ENCODE peak calls at places on chromosomes 3 and 15, in nine cellular contexts. D is sigmoid colon, C is upper lobe of left lung, F is stomach, M is HepG2, L is transverse colon, X is suprapubic skin, J is H1, A is GM12878. U is an unnamed sample.

GRCh38 chr3:24237971-24238767 is 256.5 kb downstream of the THRB start:
- DNase-seq in L (peak), A (peak), X (no peak), D (no peak), J (peak), F (no peak), C (no peak), M (peak), U (no peak)

GRCh38 chr15:94306700-94307650 is 75.6 kb downstream of the MCTP2 start:
- DNase-seq in J (no peak), A (peak), M (no peak), L (no peak), F (no peak), X (no peak), C (no peak), D (no peak), U (no peak)

GRCh38 chr15:100715571-100716455 is 113.4 kb downstream of the ASB7 start:
- DNase-seq in X (peak), M (peak), L (peak), J (no peak), C (no peak), F (no peak), A (no peak), D (peak), U (no peak)

GRCh38 chr3:14253022-14253761 is 74.6 kb downstream of the LSM3 start:
- DNase-seq in D (no peak), C (no peak), A (no peak), J (no peak), X (peak), L (peak), M (peak), F (no peak), U (no peak)

GRCh38 chr3:114827495-114827894 is 319.6 kb downstream of the ZBTB20 start:
- DNase-seq in J (peak), F (no peak), X (no peak), C (no peak), A (peak), L (no peak), M (peak), D (no peak), U (no peak)

GRCh38 chr3:50575372-50575771 is 6.0 kb downstream of the HEMK1 start:
- DNase-seq in D (no peak), F (no peak), J (no peak), L (no peak), X (no peak), M (no peak), A (no peak), C (no peak), U (no peak)

GRCh38 chr3:114902691-114903101 is 244.4 kb downstream of the ZBTB20 start:
- DNase-seq in L (no peak), D (no peak), M (peak), C (no peak), X (no peak), F (no peak), J (peak), A (no peak), U (no peak)

GRCh38 chr3:172515130-172515918 is 7.9 kb downstream of the TNFSF10 start:
- DNase-seq in C (no peak), J (no peak), A (no peak), L (no peak), M (no peak), F (no peak), D (no peak), X (no peak), U (no peak)

GRCh38 chr3:78604328-78604727 is 1163.5 kb downstream of the ROBO1 start:
- DNase-seq in X (no peak), A (no peak), J (no peak), C (no peak), L (no peak), M (no peak), D (no peak), F (no peak), U (no peak)

GRCh38 chr3:188272481-188273372 is 118.8 kb downstream of the LPP start:
- DNase-seq in C (no peak), F (no peak), A (no peak), D (no peak), M (peak), L (no peak), X (no peak), J (no peak), U (no peak)

GRCh38 chr3:77449459-77449858 is 409.6 kb downstream of the ROBO2 start:
- DNase-seq in A (no peak), L (no peak), C (no peak), D (no peak), J (no peak), F (no peak), X (no peak), M (no peak), U (no peak)

DNA sequence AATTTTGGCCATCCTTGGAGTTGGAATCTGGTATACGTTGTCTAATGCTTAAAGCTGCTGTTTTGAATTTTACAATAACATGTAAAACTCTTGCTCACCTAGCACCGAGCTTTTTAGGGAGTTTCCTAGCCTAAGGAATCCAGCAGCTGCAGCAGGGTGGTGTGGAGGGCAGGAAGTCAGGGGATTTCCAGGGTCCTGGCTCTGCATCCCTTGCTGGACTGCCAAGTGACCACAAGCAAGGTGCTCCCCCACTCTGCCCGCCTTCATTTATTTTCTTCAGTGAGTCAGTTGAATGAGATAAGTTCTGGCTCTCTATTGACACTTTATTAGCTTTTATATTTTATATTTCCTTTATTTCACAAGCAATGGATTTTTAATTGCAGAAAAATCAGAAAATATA is 113.7 kb downstream of the ATG7 start:
- DNase-seq in D (no peak), A (no peak), X (no peak), C (no peak), L (no peak), J (no peak), F (no peak), M (no peak), U (no peak)
- TF ChIP-seq POLR2AphosphoS5 in D (no peak), A (no peak), X (no peak), C (no peak), L (no peak), J (no peak), F (no peak), M (no peak), U (no peak)

GRCh38 chr3:196097373-196098154 is 15.7 kb upstream of the TFRC start:
- DNase-seq in M (no peak), D (no peak), X (no peak), F (no peak), L (no peak), A (no peak), J (no peak), C (no peak), U (no peak)

GRCh38 chr3:196098365-196098764 is 16.5 kb upstream of the TFRC start:
- DNase-seq in F (no peak), L (no peak), C (no peak), X (no peak), J (no peak), D (no peak), M (no peak), A (no peak), U (no peak)

GRCh38 chr3:196093271-196094111 is 11.6 kb upstream of the TFRC start:
- DNase-seq in X (peak), M (no peak), F (no peak), C (no peak), A (no peak), L (no peak), D (no peak), J (no peak), U (no peak)

DNA sequence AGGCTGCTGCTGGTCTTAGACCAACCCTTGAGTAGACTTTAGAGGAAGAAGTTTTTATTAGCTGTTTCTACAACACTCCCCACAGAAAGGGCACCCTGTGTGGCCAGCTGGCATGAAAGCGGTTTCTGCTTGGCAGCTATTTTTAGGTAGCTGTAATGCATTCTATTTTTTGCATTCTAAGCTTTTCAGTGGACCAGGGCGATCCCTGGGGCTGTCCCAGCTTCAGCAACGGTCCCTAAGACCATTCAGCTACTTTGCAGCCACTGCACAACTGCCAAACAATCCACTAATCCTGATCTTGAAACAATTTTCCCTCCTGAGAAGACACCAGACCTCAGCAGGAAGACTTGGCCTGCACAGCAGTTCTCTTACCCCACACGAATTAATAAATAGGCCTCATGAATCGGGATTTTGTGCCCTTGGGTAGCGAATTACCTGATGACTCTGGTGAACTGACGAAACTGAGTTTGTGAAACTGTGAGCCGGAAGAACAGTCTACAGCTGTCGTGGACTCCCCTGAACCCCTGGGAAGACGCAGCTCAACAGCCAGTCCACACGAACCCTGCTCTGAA is 14.6 kb upstream of the TFRC start:
- DNase-seq in L (peak), X (peak), C (no peak), A (peak), M (no peak), F (peak), D (peak), J (no peak), U (no peak)
- TF ChIP-seq POLR2A in L (no peak), X (no peak), C (peak), A (no peak), M (no peak), F (no peak), D (no peak), J (no peak), U (no peak)

GRCh38 chr3:71584216-71585061 is 911 bp upstream of the FOXP1 start:
- DNase-seq in D (peak), C (no peak), L (peak), F (peak), X (peak), J (no peak), M (peak), A (no peak), U (peak)
- TF ChIP-seq EP300 in D (no peak), C (no peak), L (no peak), F (no peak), X (no peak), J (no peak), M (no peak), A (no peak), U (no peak)

GRCh38 chr3:49006591-49007067 is 562 bp upstream of the WDR6 start:
- DNase-seq in M (no peak), L (peak), C (peak), D (peak), F (no peak), J (no peak), X (peak), A (no peak), U (no peak)

GRCh38 chr3:49005998-49006397 is 1.2 kb upstream of the WDR6 start:
- DNase-seq in X (no peak), A (no peak), L (no peak), M (no peak), D (peak), C (no peak), J (no peak), F (no peak), U (no peak)

GRCh38 chr3:49009391-49009790 is 2.2 kb downstream of the WDR6 start:
- DNase-seq in A (no peak), F (no peak), J (no peak), L (no peak), X (no peak), C (no peak), D (no peak), M (no peak), U (no peak)

GRCh38 chr3:49007068-49007770 is at the start of gene WDR6:
- DNase-seq in F (peak), A (peak), J (peak), L (peak), M (peak), X (peak), C (peak), D (peak), U (peak)

GRCh38 chr3:49007771-49008528 is 759 bp downstream of the WDR6 start:
- DNase-seq in M (peak), A (no peak), F (peak), X (peak), L (peak), C (peak), D (peak), J (peak), U (peak)
- TF ChIP-seq POLR2AphosphoS5 in M (no peak), A (peak), F (no peak), X (no peak), L (no peak), C (no peak), D (peak), J (peak), U (no peak)

GRCh38 chr15:84828433-84828908 is 11.3 kb downstream of the ALPK3 start:
- DNase-seq in J (no peak), L (no peak), C (no peak), A (no peak), F (no peak), D (peak), X (no peak), M (no peak), U (no peak)
- TF ChIP-seq POLR2A in J (no peak), L (no peak), C (no peak), A (no peak), F (no peak), D (no peak), X (no peak), M (no peak), U (no peak)

DNA sequence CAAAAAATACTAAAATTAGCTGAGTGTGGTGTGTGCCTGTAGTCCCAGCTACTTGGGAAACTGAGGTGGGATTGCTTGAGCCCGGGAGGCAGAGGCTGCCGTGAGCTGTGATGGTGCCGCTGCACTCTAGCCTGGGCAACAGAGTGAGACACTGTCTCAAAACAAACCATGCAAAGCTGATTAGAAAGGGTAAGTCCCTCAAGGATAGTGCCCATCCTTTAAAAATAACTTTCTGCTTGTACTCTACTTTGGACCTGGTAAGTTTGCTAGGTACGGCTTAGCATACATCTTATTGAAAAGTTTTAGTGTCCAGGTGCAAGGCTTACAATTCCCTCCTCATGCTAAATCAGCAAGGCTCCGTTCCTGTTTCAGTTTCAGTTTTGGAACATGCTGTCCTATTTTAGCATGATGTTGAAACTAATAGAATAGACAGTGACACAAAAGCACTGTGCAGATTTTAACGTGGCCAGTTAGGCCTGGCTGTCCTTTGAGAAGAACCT is 21.4 kb downstream of the FEM1B start:
- DNase-seq in M (no peak), A (peak), J (no peak), D (no peak), C (no peak), X (no peak), F (no peak), L (no peak), U (no peak)
- TF ChIP-seq EP300 in M (no peak), A (peak), J (no peak), D (no peak), C (no peak), X (no peak), F (no peak), L (no peak), U (no peak)

GRCh38 chr3:120907659-120908029 is 361 bp upstream of the STXBP5L start:
- DNase-seq in A (no peak), J (no peak), L (no peak), X (no peak), D (no peak), C (no peak), F (no peak), M (no peak), U (no peak)
- TF ChIP-seq POLR2AphosphoS5 in A (no peak), J (no peak), L (no peak), X (no peak), D (no peak), C (no peak), F (no peak), M (no peak), U (no peak)

U was measured in esophagus muscularis mucosa.